ENCODE peak calls at places on chromosomes 5 and 9, in six cellular contexts. Y, H, I, W, G and R are unnamed samples.
A peak's percentile ranks its signal among the peaks of the same experiment; 100 is the strongest.

GRCh38 chr9:134655591-134656333 is 14.2 kb downstream of the COL5A1 start:
- DNase-seq in Y (no peak), H (no peak), I (no peak), W (no peak), G (no peak), R (no peak)

GRCh38 chr5:39503148-39503547 is 78.4 kb upstream of the DAB2 start:
- DNase-seq in Y (no peak), H (peak; percentile 30), I (no peak), W (no peak), G (no peak), R (no peak)

GRCh38 chr5:175746851-175747250 is 89.0 kb downstream of the HRH2 start:
- DNase-seq in Y (no peak), H (peak; percentile 27), I (peak; percentile 48), W (peak; percentile 36), G (peak; percentile 10), R (peak; percentile 34)

GRCh38 chr5:10229306-10230048 is 20.2 kb downstream of the ATPSCKMT start:
- DNase-seq in Y (no peak), H (peak; percentile 33), I (peak; percentile 98), W (no peak), G (no peak), R (peak; percentile 19)

GRCh38 chr5:166062092-166062491 is 2229.4 kb upstream of the WWC1 start:
- DNase-seq in Y (no peak), H (no peak), I (no peak), W (no peak), G (no peak), R (no peak)

GRCh38 chr5:76626738-76627137 is 3.5 kb upstream of the F2RL2 start:
- DNase-seq in Y (no peak), H (no peak), I (no peak), W (no peak), G (no peak), R (no peak)

GRCh38 chr9:14153310-14153720 is 160.6 kb downstream of the NFIB start:
- DNase-seq in Y (no peak), H (no peak), I (no peak), W (no peak), G (no peak), R (no peak)

GRCh38 chr5:172904643-172905345 is 54.4 kb upstream of the RPL26L1 start:
- DNase-seq in Y (peak; percentile 95), H (peak; percentile 36), I (no peak), W (peak; percentile 48), G (peak; percentile 81), R (peak; percentile 100)

GRCh38 chr5:173392172-173392571 is 64.0 kb upstream of the STC2 start:
- DNase-seq in Y (no peak), H (no peak), I (no peak), W (no peak), G (no peak), R (no peak)

GRCh38 chr5:92795633-92796032 is 785.4 kb downstream of the NR2F1-AS1 start:
- DNase-seq in Y (no peak), H (no peak), I (no peak), W (no peak), G (no peak), R (peak; percentile 29)

GRCh38 chr5:83513081-83513480 is 41.5 kb downstream of the VCAN start:
- DNase-seq in Y (no peak), H (no peak), I (no peak), W (no peak), G (no peak), R (no peak)

GRCh38 chr5:177972613-177973012 is 23.4 kb downstream of the PROP1 start:
- DNase-seq in Y (no peak), H (peak; percentile 58), I (no peak), W (no peak), G (no peak), R (no peak)

GRCh38 chr5:103690676-103691075 is 128.1 kb upstream of the NUDT12 start:
- DNase-seq in Y (no peak), H (no peak), I (no peak), W (no peak), G (no peak), R (no peak)

GRCh38 chr9:71850996-71851395 is 60.0 kb downstream of the ABHD17B start:
- DNase-seq in Y (no peak), H (no peak), I (no peak), W (no peak), G (no peak), R (no peak)

GRCh38 chr5:73170522-73170921 is 2.5 kb upstream of the TMEM174 start:
- DNase-seq in Y (no peak), H (no peak), I (peak; percentile 34), W (peak; percentile 8), G (no peak), R (peak; percentile 34)

GRCh38 chr5:151902215-151902614 is 22.4 kb downstream of the GLRA1 start:
- DNase-seq in Y (no peak), H (no peak), I (no peak), W (no peak), G (no peak), R (no peak)

GRCh38 chr9:69168709-69169217 is 5.3 kb upstream of the TJP2 start:
- DNase-seq in Y (peak; percentile 87), H (peak; percentile 18), I (no peak), W (no peak), G (no peak), R (peak; percentile 98)

GRCh38 chr5:136769093-136769492 is 403.7 kb upstream of the TRPC7 start:
- DNase-seq in Y (no peak), H (no peak), I (no peak), W (no peak), G (no peak), R (no peak)

GRCh38 chr5:98639258-98639657 is 134.2 kb upstream of the RGMB start:
- DNase-seq in Y (no peak), H (no peak), I (no peak), W (no peak), G (no peak), R (no peak)

GRCh38 chr9:137148661-137149060 is 9.7 kb downstream of the GRIN1 start:
- DNase-seq in Y (no peak), H (no peak), I (no peak), W (no peak), G (no peak), R (no peak)

GRCh38 chr9:105405514-105406131 is 42.2 kb upstream of the FSD1L start:
- DNase-seq in Y (peak; percentile 57), H (no peak), I (peak; percentile 43), W (no peak), G (no peak), R (no peak)

GRCh38 chr5:175809531-175810121 is 61.8 kb upstream of the CPLX2 start:
- DNase-seq in Y (no peak), H (peak; percentile 78), I (peak; percentile 94), W (peak; percentile 37), G (no peak), R (no peak)

GRCh38 chr5:81534481-81534840 is 140.5 kb upstream of the ACOT12 start:
- DNase-seq in Y (peak; percentile 32), H (no peak), I (no peak), W (no peak), G (no peak), R (no peak)

GRCh38 chr5:112141582-112141981 is 277.5 kb downstream of the EPB41L4A start:
- DNase-seq in Y (no peak), H (no peak), I (no peak), W (no peak), G (no peak), R (no peak)